ENCODE peak calls at places on chromosome 12, in four cellular contexts. C, I, Y and T are unnamed samples.
A peak's percentile ranks its signal among the peaks of the same experiment; 100 is the strongest.

GRCh38 chr12:30988086-30988485 is 61.5 kb downstream of the TSPAN11 start:
- DNase-seq in Y (no peak), C (no peak), I (no peak), T (no peak)

GRCh38 chr12:108063192-108063591 is 65.9 kb upstream of the WSCD2 start:
- DNase-seq in C (peak; percentile 60), I (peak; percentile 1), Y (no peak), T (no peak)

GRCh38 chr12:55704824-55705780 is 2.6 kb downstream of the ITGA7 start:
- DNase-seq in Y (no peak), I (no peak), C (no peak), T (no peak)

GRCh38 chr12:68841717-68842116 is 33.7 kb downstream of the MDM2 start:
- DNase-seq in I (no peak), C (no peak), Y (no peak), T (no peak)

GRCh38 chr12:69007858-69008314 is 74.9 kb upstream of the CPM start:
- DNase-seq in I (peak; percentile 10), C (no peak), Y (no peak), T (no peak)

GRCh38 chr12:62848418-62848817 is 86.5 kb downstream of the PPM1H start:
- DNase-seq in C (no peak), Y (no peak), I (peak; percentile 72), T (no peak)

GRCh38 chr12:67352682-67353081 is 83.5 kb downstream of the CAND1 start:
- DNase-seq in C (no peak), I (no peak), Y (no peak), T (no peak)

GRCh38 chr12:30026621-30027234 is 243.0 kb upstream of the TMTC1 start:
- DNase-seq in I (peak; percentile 83), Y (no peak), C (no peak), T (no peak)

GRCh38 chr12:14157129-14157747 is 175.8 kb upstream of the GRIN2B start:
- DNase-seq in Y (no peak), I (no peak), C (peak; percentile 99), T (no peak)

GRCh38 chr12:54891717-54892478 is 37.6 kb downstream of the MUCL1 start:
- DNase-seq in I (peak; percentile 13), C (no peak), Y (no peak), T (no peak)

GRCh38 chr12:41368006-41368405 is 179.9 kb downstream of the PDZRN4 start:
- DNase-seq in I (no peak), Y (no peak), C (peak; percentile 24), T (no peak)

GRCh38 chr12:121709478-121709890 is 3.1 kb upstream of the TMEM120B start:
- DNase-seq in I (peak; percentile 86), C (no peak), Y (no peak), T (no peak)

GRCh38 chr12:109951751-109952150 is 44.4 kb downstream of the GIT2 start:
- DNase-seq in Y (no peak), C (no peak), I (peak; percentile 90), T (no peak)

GRCh38 chr12:105204916-105205315 is 31.1 kb downstream of the APPL2 start:
- DNase-seq in C (no peak), Y (no peak), I (peak; percentile 83), T (no peak)

GRCh38 chr12:25404955-25405354 is 148.1 kb downstream of the LMNTD1 start:
- DNase-seq in Y (no peak), C (no peak), I (no peak), T (no peak)

GRCh38 chr12:84891106-84891838 is 21.3 kb downstream of the SLC6A15 start:
- DNase-seq in Y (no peak), C (no peak), I (peak; percentile 18), T (no peak)

GRCh38 chr12:19338405-19338804 is 100.9 kb upstream of the AEBP2 start:
- DNase-seq in Y (no peak), I (peak; percentile 6), C (no peak), T (no peak)

GRCh38 chr12:104522985-104523719 is 66.4 kb downstream of the CHST11 start:
- DNase-seq in C (peak; percentile 37), I (no peak), Y (no peak), T (no peak)

GRCh38 chr12:53173085-53173715 is 7.3 kb upstream of the ZNF740 start:
- DNase-seq in Y (no peak), C (no peak), I (peak; percentile 17), T (no peak)